ENCODE peak calls at places on chromosome 15, in four cellular contexts. C, N, P and K are unnamed samples.

GRCh38 chr15:87227846-87228245 is 1028.7 kb downstream of the NTRK3 start:
- DNase-seq in C (no peak), N (no peak), P (no peak), K (no peak)

GRCh38 chr15:71162309-71162708 is 47.0 kb downstream of the THSD4 start:
- DNase-seq in C (no peak), N (no peak), P (no peak), K (no peak)

GRCh38 chr15:50066202-50066601 is 52.8 kb downstream of the ATP8B4 start:
- DNase-seq in C (no peak), N (no peak), P (no peak), K (peak; percentile 15)

GRCh38 chr15:73928971-73929627 is 2.8 kb downstream of the LOXL1 start:
- DNase-seq in C (no peak), N (no peak), P (no peak), K (no peak)

GRCh38 chr15:42138411-42138810 is 18.0 kb downstream of the PLA2G4F start:
- DNase-seq in C (no peak), N (no peak), P (no peak), K (no peak)

GRCh38 chr15:41897327-41897726 is 3.5 kb upstream of the SPTBN5 start:
- DNase-seq in C (no peak), N (no peak), P (no peak), K (no peak)

GRCh38 chr15:35725353-35725752 is 179.4 kb upstream of the DPH6 start:
- DNase-seq in C (no peak), N (no peak), P (no peak), K (no peak)

GRCh38 chr15:66459818-66460615 is 37.5 kb downstream of the SNAPC5 start:
- DNase-seq in C (no peak), N (no peak), P (no peak), K (no peak)

GRCh38 chr15:38758001-38758400 is 193.4 kb upstream of the RASGRP1 start:
- DNase-seq in C (no peak), N (no peak), P (no peak), K (no peak)

GRCh38 chr15:70518201-70519003 is 245.0 kb downstream of the UACA start:
- DNase-seq in C (no peak), N (no peak), P (no peak), K (no peak)

GRCh38 chr15:90864507-90864906 is 3.9 kb upstream of the FURIN start:
- DNase-seq in C (peak; percentile 76), N (no peak), P (no peak), K (no peak)

GRCh38 chr15:39538936-39539335 is 41.9 kb upstream of the THBS1 start:
- DNase-seq in C (no peak), N (no peak), P (no peak), K (no peak)

GRCh38 chr15:39756806-39757522 is 25.7 kb downstream of the FSIP1 start:
- DNase-seq in C (no peak), N (no peak), P (no peak), K (peak; percentile 83)

GRCh38 chr15:68536331-68537095 is 42.3 kb upstream of the CORO2B start:
- DNase-seq in C (no peak), N (no peak), P (no peak), K (peak; percentile 10)

GRCh38 chr15:41877631-41878354 is 16.1 kb downstream of the SPTBN5 start:
- DNase-seq in C (no peak), N (no peak), P (no peak), K (no peak)

GRCh38 chr15:72175186-72176044 is 22.2 kb downstream of the GRAMD2A start:
- DNase-seq in C (peak; percentile 72), N (no peak), P (no peak), K (no peak)
- TF ChIP-seq POLR2A in C (no peak), N (no peak), P (no peak), K (no peak)

GRCh38 chr15:85770722-85771041 is 24.0 kb downstream of the KLHL25 start:
- DNase-seq in C (no peak), N (no peak), P (no peak), K (no peak)
- TF ChIP-seq POLR2A in C (no peak), N (no peak), P (no peak), K (no peak)

GRCh38 chr15:48177875-48178611 is at the start of gene MYEF2:
- DNase-seq in C (peak; percentile 87), N (peak; percentile 82), P (peak; percentile 73), K (peak; percentile 77)
- TF ChIP-seq POLR2A in C (no peak), N (peak; percentile 49), P (no peak), K (no peak)

GRCh38 chr15:88620995-88621772 is at the start of gene AEN:
- DNase-seq in C (peak; percentile 99), N (peak; percentile 97), P (peak; percentile 98), K (peak; percentile 97)
- TF ChIP-seq POLR2A in C (no peak), N (no peak), P (peak; percentile 49), K (peak; percentile 76)